ENCODE peak calls at places on chromosomes 12 and 14, in seven cellular contexts. One of them, this sample, is unnamed.

GRCh38 chr12:113788020-113788856 is 177.9 kb downstream of the RBM19 start:
- DNase-seq in HCT116: no peak
- DNase-seq in suprapubic skin: no peak
- DNase-seq in lung: no peak
- DNase-seq in heart right ventricle: no peak
- DNase-seq in thyroid gland: no peak
- DNase-seq in uterus: no peak
- DNase-seq in this sample: no peak

GRCh38 chr14:104795781-104796681 is 483 bp upstream of the AKT1 start:
- DNase-seq in heart right ventricle: peak; percentile 76
- DNase-seq in lung: no peak
- DNase-seq in uterus: peak; percentile 67
- DNase-seq in suprapubic skin: no peak
- DNase-seq in HCT116: no peak
- DNase-seq in thyroid gland: peak; percentile 59
- DNase-seq in this sample: no peak

GRCh38 chr12:99027491-99027890 is 382.4 kb downstream of the APAF1 start:
- DNase-seq in lung: no peak
- DNase-seq in suprapubic skin: no peak
- DNase-seq in uterus: no peak
- DNase-seq in heart right ventricle: no peak
- DNase-seq in HCT116: no peak
- DNase-seq in thyroid gland: no peak
- DNase-seq in this sample: no peak

GRCh38 chr14:52860910-52861309 is 69.5 kb upstream of the GNPNAT1 start:
- DNase-seq in suprapubic skin: no peak
- DNase-seq in HCT116: no peak
- DNase-seq in thyroid gland: no peak
- DNase-seq in heart right ventricle: no peak
- DNase-seq in uterus: no peak
- DNase-seq in lung: no peak
- DNase-seq in this sample: no peak

GRCh38 chr12:108335349-108336119 is 3.6 kb downstream of the CMKLR1 start:
- DNase-seq in suprapubic skin: no peak
- DNase-seq in uterus: no peak
- DNase-seq in lung: no peak
- DNase-seq in HCT116: no peak
- DNase-seq in thyroid gland: no peak
- DNase-seq in heart right ventricle: no peak
- DNase-seq in this sample: no peak

GRCh38 chr14:79356040-79356439 is 855.3 kb downstream of the DIO2 start:
- DNase-seq in heart right ventricle: no peak
- DNase-seq in uterus: no peak
- DNase-seq in lung: no peak
- DNase-seq in suprapubic skin: no peak
- DNase-seq in thyroid gland: no peak
- DNase-seq in HCT116: no peak
- DNase-seq in this sample: no peak

GRCh38 chr14:98234208-98234607 is 1037.8 kb downstream of the BCL11B start:
- DNase-seq in suprapubic skin: no peak
- DNase-seq in heart right ventricle: no peak
- DNase-seq in uterus: no peak
- DNase-seq in lung: no peak
- DNase-seq in thyroid gland: no peak
- DNase-seq in HCT116: no peak
- DNase-seq in this sample: no peak

GRCh38 chr14:58048219-58048618 is 103.8 kb downstream of the ARMH4 start:
- DNase-seq in uterus: no peak
- DNase-seq in thyroid gland: peak; percentile 62
- DNase-seq in HCT116: no peak
- DNase-seq in heart right ventricle: no peak
- DNase-seq in lung: no peak
- DNase-seq in suprapubic skin: no peak
- DNase-seq in this sample: no peak

GRCh38 chr12:44677724-44678123 is 198.4 kb downstream of the NELL2 start:
- DNase-seq in heart right ventricle: no peak
- DNase-seq in suprapubic skin: no peak
- DNase-seq in HCT116: no peak
- DNase-seq in uterus: no peak
- DNase-seq in lung: no peak
- DNase-seq in thyroid gland: no peak
- DNase-seq in this sample: no peak

GRCh38 chr12:130013771-130014484 is 110.1 kb upstream of the TMEM132D start:
- DNase-seq in uterus: no peak
- DNase-seq in lung: peak; percentile 34
- DNase-seq in HCT116: no peak
- DNase-seq in heart right ventricle: no peak
- DNase-seq in thyroid gland: peak; percentile 43
- DNase-seq in suprapubic skin: no peak
- DNase-seq in this sample: no peak

GRCh38 chr12:58976146-58976545 is 55.8 kb upstream of the LRIG3 start:
- DNase-seq in HCT116: no peak
- DNase-seq in lung: no peak
- DNase-seq in suprapubic skin: no peak
- DNase-seq in thyroid gland: peak; percentile 50
- DNase-seq in heart right ventricle: no peak
- DNase-seq in uterus: no peak
- DNase-seq in this sample: no peak

GRCh38 chr12:26791328-26791791 is 41.6 kb downstream of the ITPR2 start:
- DNase-seq in HCT116: no peak
- DNase-seq in heart right ventricle: no peak
- DNase-seq in thyroid gland: no peak
- DNase-seq in uterus: no peak
- DNase-seq in suprapubic skin: no peak
- DNase-seq in lung: no peak
- DNase-seq in this sample: no peak

GRCh38 chr14:93889739-93890138 is 37.4 kb upstream of the FAM181A start:
- DNase-seq in suprapubic skin: no peak
- DNase-seq in HCT116: no peak
- DNase-seq in thyroid gland: no peak
- DNase-seq in heart right ventricle: no peak
- DNase-seq in lung: no peak
- DNase-seq in uterus: no peak
- DNase-seq in this sample: no peak

GRCh38 chr14:75279153-75279738 is 618 bp downstream of the FOS start:
- DNase-seq in thyroid gland: peak; percentile 62
- DNase-seq in heart right ventricle: peak; percentile 78
- DNase-seq in suprapubic skin: no peak
- DNase-seq in HCT116: no peak
- DNase-seq in lung: no peak
- DNase-seq in uterus: peak; percentile 72
- DNase-seq in this sample: peak; percentile 84

GRCh38 chr12:107242189-107242588 is 148.8 kb upstream of the CRY1 start:
- DNase-seq in thyroid gland: no peak
- DNase-seq in uterus: no peak
- DNase-seq in suprapubic skin: no peak
- DNase-seq in HCT116: no peak
- DNase-seq in lung: no peak
- DNase-seq in heart right ventricle: no peak
- DNase-seq in this sample: no peak

GRCh38 chr12:58841058-58841798 is 79.1 kb downstream of the LRIG3 start:
- DNase-seq in lung: no peak
- DNase-seq in heart right ventricle: peak; percentile 25
- DNase-seq in suprapubic skin: no peak
- DNase-seq in HCT116: no peak
- DNase-seq in thyroid gland: peak; percentile 94
- DNase-seq in uterus: no peak
- DNase-seq in this sample: no peak

GRCh38 chr12:49089831-49090773 is 4.5 kb downstream of the DHH start:
- DNase-seq in suprapubic skin: no peak
- DNase-seq in uterus: no peak
- DNase-seq in lung: no peak
- DNase-seq in heart right ventricle: peak; percentile 40
- DNase-seq in thyroid gland: peak; percentile 11
- DNase-seq in HCT116: no peak
- DNase-seq in this sample: no peak
- H3K4me3 ChIP-seq in suprapubic skin: peak overlapping the region; percentile 48
- H3K4me3 ChIP-seq in uterus: peak overlapping the region; percentile 29
- H3K4me3 ChIP-seq in lung: no peak overlapping the region
- H3K4me3 ChIP-seq in heart right ventricle: peak overlapping the region; percentile 55
- H3K4me3 ChIP-seq in thyroid gland: peak overlapping the region; percentile 2
- H3K4me3 ChIP-seq in HCT116: no peak overlapping the region
- H3K4me3 ChIP-seq in this sample: peak overlapping the region; percentile 52

GRCh38 chr12:115466076-115466475 is 782.1 kb upstream of the TBX3 start:
- DNase-seq in uterus: no peak
- DNase-seq in suprapubic skin: no peak
- DNase-seq in thyroid gland: no peak
- DNase-seq in heart right ventricle: no peak
- DNase-seq in HCT116: no peak
- DNase-seq in lung: no peak
- DNase-seq in this sample: no peak
- TF ChIP-seq CTCF in uterus: no peak
- TF ChIP-seq CTCF in suprapubic skin: no peak
- TF ChIP-seq CTCF in thyroid gland: no peak
- TF ChIP-seq CTCF in heart right ventricle: no peak
- TF ChIP-seq CTCF in HCT116: no peak
- TF ChIP-seq CTCF in lung: no peak
- TF ChIP-seq CTCF in this sample: no peak

DNA sequence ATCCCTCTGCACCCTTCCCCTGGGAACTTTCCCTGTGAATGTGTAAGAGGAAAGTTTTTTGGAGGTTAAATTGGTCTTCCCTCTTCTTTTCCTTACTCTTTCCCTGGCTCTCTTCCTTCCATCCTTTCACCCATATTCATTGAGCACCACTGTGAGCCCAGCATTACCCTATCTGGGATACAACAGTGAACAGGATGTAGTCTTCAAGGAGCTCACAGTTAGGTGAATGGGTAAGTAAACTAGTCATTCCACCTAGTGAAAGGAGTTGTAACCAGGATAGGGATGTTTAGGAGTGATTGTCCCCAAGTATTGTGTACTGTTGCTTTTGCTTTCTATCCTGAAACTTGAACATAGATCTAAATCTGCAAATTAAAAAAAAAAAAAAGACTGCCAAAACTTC is 123.8 kb downstream of the MYRFL start:
- DNase-seq in uterus: no peak
- DNase-seq in thyroid gland: no peak
- DNase-seq in heart right ventricle: no peak
- DNase-seq in HCT116: no peak
- DNase-seq in lung: no peak
- DNase-seq in suprapubic skin: no peak
- DNase-seq in this sample: no peak
- H3K4me1 ChIP-seq in uterus: no peaks in the 10 kb centered on the region
- H3K4me1 ChIP-seq in thyroid gland: no peaks in the 10 kb centered on the region
- H3K4me1 ChIP-seq in heart right ventricle: no peaks in the 10 kb centered on the region
- H3K4me1 ChIP-seq in HCT116: no peaks in the 10 kb centered on the region
- H3K4me1 ChIP-seq in lung: no peaks in the 10 kb centered on the region
- H3K4me1 ChIP-seq in suprapubic skin: no peaks in the 10 kb centered on the region
- H3K4me1 ChIP-seq in this sample: no peaks in the 10 kb centered on the region

GRCh38 chr12:104297477-104298113 is 5.9 kb upstream of the EID3 start:
- DNase-seq in lung: no peak
- DNase-seq in heart right ventricle: no peak
- DNase-seq in uterus: no peak
- DNase-seq in thyroid gland: no peak
- DNase-seq in HCT116: no peak
- DNase-seq in suprapubic skin: no peak
- DNase-seq in this sample: no peak
- H3K4me3 ChIP-seq in lung: no peak overlapping the region
- H3K4me3 ChIP-seq in heart right ventricle: no peak overlapping the region
- H3K4me3 ChIP-seq in uterus: no peak overlapping the region
- H3K4me3 ChIP-seq in thyroid gland: no peak overlapping the region
- H3K4me3 ChIP-seq in HCT116: no peak overlapping the region
- H3K4me3 ChIP-seq in suprapubic skin: no peak overlapping the region
- H3K4me3 ChIP-seq in this sample: no peak overlapping the region

GRCh38 chr14:30034049-30034635 is 106.5 kb upstream of the PRKD1 start:
- DNase-seq in heart right ventricle: no peak
- DNase-seq in HCT116: no peak
- DNase-seq in lung: no peak
- DNase-seq in uterus: no peak
- DNase-seq in suprapubic skin: no peak
- DNase-seq in thyroid gland: no peak
- DNase-seq in this sample: no peak
- TF ChIP-seq CTCF in heart right ventricle: no peak
- TF ChIP-seq CTCF in HCT116: no peak
- TF ChIP-seq CTCF in lung: no peak
- TF ChIP-seq CTCF in uterus: no peak
- TF ChIP-seq CTCF in suprapubic skin: no peak
- TF ChIP-seq CTCF in thyroid gland: no peak
- TF ChIP-seq CTCF in this sample: no peak

GRCh38 chr12:110574044-110574443 is 9.1 kb downstream of the PPTC7 start:
- DNase-seq in HCT116: no peak
- DNase-seq in lung: no peak
- DNase-seq in uterus: no peak
- DNase-seq in suprapubic skin: no peak
- DNase-seq in heart right ventricle: no peak
- DNase-seq in thyroid gland: no peak
- DNase-seq in this sample: no peak
- H3K4me1 ChIP-seq in HCT116: peaks cover 23% of the 10 kb centered on the region
- H3K4me1 ChIP-seq in lung: peaks cover 22% of the 10 kb centered on the region
- H3K4me1 ChIP-seq in uterus: peaks cover 10% of the 10 kb centered on the region
- H3K4me1 ChIP-seq in suprapubic skin: peaks cover 43% of the 10 kb centered on the region
- H3K4me1 ChIP-seq in heart right ventricle: peaks cover 35% of the 10 kb centered on the region
- H3K4me1 ChIP-seq in thyroid gland: peaks cover 18% of the 10 kb centered on the region
- H3K4me1 ChIP-seq in this sample: no peaks in the 10 kb centered on the region